ENCODE peak calls at places on chromosomes 2 and 18, in nine cellular contexts. One of them, this sample, is unnamed.

GRCh38 chr18:59813942-59814341 is 85.9 kb upstream of the PMAIP1 start:
- DNase-seq in activated T-cell treated with anti-CD3 and anti-CD28 coated beads for 4 hours: no peak
- DNase-seq in GM18507: no peak
- DNase-seq in A172: no peak
- DNase-seq in activated CD4-positive, alpha-beta T cell treated with anti-CD3 and anti-CD28 coated beads, Interleukin-2, amount 50 U/mL, for 1 hour: no peak
- DNase-seq in NCI-H1417: no peak
- DNase-seq in AG09309: no peak
- DNase-seq in T-helper 2 cell: no peak
- DNase-seq in GM23248: no peak
- DNase-seq in this sample: no peak

GRCh38 chr2:234643407-234643806 is 146.5 kb upstream of the ARL4C start:
- DNase-seq in activated T-cell treated with anti-CD3 and anti-CD28 coated beads for 4 hours: no peak
- DNase-seq in GM18507: no peak
- DNase-seq in A172: no peak
- DNase-seq in activated CD4-positive, alpha-beta T cell treated with anti-CD3 and anti-CD28 coated beads, Interleukin-2, amount 50 U/mL, for 1 hour: no peak
- DNase-seq in NCI-H1417: no peak
- DNase-seq in AG09309: no peak
- DNase-seq in T-helper 2 cell: no peak
- DNase-seq in GM23248: peak
- DNase-seq in this sample: no peak

GRCh38 chr2:76866464-76866863 is 655.7 kb downstream of the LRRTM4 start:
- DNase-seq in activated T-cell treated with anti-CD3 and anti-CD28 coated beads for 4 hours: no peak
- DNase-seq in GM18507: no peak
- DNase-seq in A172: no peak
- DNase-seq in activated CD4-positive, alpha-beta T cell treated with anti-CD3 and anti-CD28 coated beads, Interleukin-2, amount 50 U/mL, for 1 hour: no peak
- DNase-seq in NCI-H1417: no peak
- DNase-seq in AG09309: no peak
- DNase-seq in T-helper 2 cell: no peak
- DNase-seq in GM23248: no peak
- DNase-seq in this sample: no peak

GRCh38 chr18:21303445-21303844 is 61.4 kb downstream of the GREB1L start:
- DNase-seq in activated T-cell treated with anti-CD3 and anti-CD28 coated beads for 4 hours: no peak
- DNase-seq in GM18507: no peak
- DNase-seq in A172: no peak
- DNase-seq in activated CD4-positive, alpha-beta T cell treated with anti-CD3 and anti-CD28 coated beads, Interleukin-2, amount 50 U/mL, for 1 hour: no peak
- DNase-seq in NCI-H1417: no peak
- DNase-seq in AG09309: no peak
- DNase-seq in T-helper 2 cell: no peak
- DNase-seq in GM23248: no peak
- DNase-seq in this sample: no peak

GRCh38 chr2:28129955-28130695 is 239.6 kb downstream of the BABAM2 start:
- DNase-seq in activated T-cell treated with anti-CD3 and anti-CD28 coated beads for 4 hours: no peak
- DNase-seq in GM18507: no peak
- DNase-seq in A172: peak
- DNase-seq in activated CD4-positive, alpha-beta T cell treated with anti-CD3 and anti-CD28 coated beads, Interleukin-2, amount 50 U/mL, for 1 hour: no peak
- DNase-seq in NCI-H1417: no peak
- DNase-seq in AG09309: no peak
- DNase-seq in T-helper 2 cell: no peak
- DNase-seq in GM23248: peak
- DNase-seq in this sample: no peak

GRCh38 chr2:127155901-127156300 is 48.9 kb upstream of the BIN1 start:
- DNase-seq in activated T-cell treated with anti-CD3 and anti-CD28 coated beads for 4 hours: no peak
- DNase-seq in GM18507: no peak
- DNase-seq in A172: no peak
- DNase-seq in activated CD4-positive, alpha-beta T cell treated with anti-CD3 and anti-CD28 coated beads, Interleukin-2, amount 50 U/mL, for 1 hour: no peak
- DNase-seq in NCI-H1417: no peak
- DNase-seq in AG09309: no peak
- DNase-seq in T-helper 2 cell: no peak
- DNase-seq in GM23248: peak
- DNase-seq in this sample: no peak

GRCh38 chr2:128315829-128316776 is 2.6 kb downstream of the HS6ST1 start:
- DNase-seq in activated T-cell treated with anti-CD3 and anti-CD28 coated beads for 4 hours: no peak
- DNase-seq in GM18507: no peak
- DNase-seq in A172: no peak
- DNase-seq in activated CD4-positive, alpha-beta T cell treated with anti-CD3 and anti-CD28 coated beads, Interleukin-2, amount 50 U/mL, for 1 hour: no peak
- DNase-seq in NCI-H1417: no peak
- DNase-seq in AG09309: no peak
- DNase-seq in T-helper 2 cell: no peak
- DNase-seq in GM23248: peak
- DNase-seq in this sample: no peak

GRCh38 chr2:233832869-233833812 is 21.2 kb downstream of the HJURP start:
- DNase-seq in activated T-cell treated with anti-CD3 and anti-CD28 coated beads for 4 hours: no peak
- DNase-seq in GM18507: no peak
- DNase-seq in A172: peak
- DNase-seq in activated CD4-positive, alpha-beta T cell treated with anti-CD3 and anti-CD28 coated beads, Interleukin-2, amount 50 U/mL, for 1 hour: no peak
- DNase-seq in NCI-H1417: peak
- DNase-seq in AG09309: peak
- DNase-seq in T-helper 2 cell: no peak
- DNase-seq in GM23248: peak
- DNase-seq in this sample: no peak

GRCh38 chr2:8692783-8693768 is 11.2 kb downstream of the ID2 start:
- DNase-seq in activated T-cell treated with anti-CD3 and anti-CD28 coated beads for 4 hours: no peak
- DNase-seq in GM18507: no peak
- DNase-seq in A172: no peak
- DNase-seq in activated CD4-positive, alpha-beta T cell treated with anti-CD3 and anti-CD28 coated beads, Interleukin-2, amount 50 U/mL, for 1 hour: no peak
- DNase-seq in NCI-H1417: no peak
- DNase-seq in AG09309: no peak
- DNase-seq in T-helper 2 cell: peak
- DNase-seq in GM23248: no peak
- DNase-seq in this sample: no peak

This sample was measured in cortex of kidney.